ENCODE peak calls at places on chromosome 21, in eight cellular contexts. I is C1 segment of cervical spinal cord; Y is epithelial cell of esophagus; K is EL; P is activated naive CD4-positive, alpha-beta T cell; Q is stimulated activated CD4-positive, alpha-beta T cell treated with anti-CD3 and anti-CD28 coated beads, Interleukin-1b, Interleukin-23, amount 100 ng/mL, for 24 hours; H is activated CD8-positive, alpha-beta memory T cell treated with anti-CD3 and anti-CD28 coated beads, Interleukin-2, amount 50 U/mL, for 48 hours; V is GM23338. O is an unnamed sample.

GRCh38 chr21:15651172-15651571 is 78.6 kb upstream of the USP25 start:
- DNase-seq in I (no peak), Y (no peak), K (no peak), P (no peak), Q (no peak), H (no peak), V (no peak), O (no peak)

GRCh38 chr21:36908260-36908908 is 58.1 kb downstream of the HLCS start:
- DNase-seq in I (no peak), Y (no peak), K (peak), P (no peak), Q (no peak), H (no peak), V (no peak), O (no peak)

GRCh38 chr21:34801519-34802132 is 132.8 kb downstream of the CLIC6 start:
- DNase-seq in I (no peak), Y (peak), K (peak), P (no peak), Q (no peak), H (peak), V (peak), O (no peak)

GRCh38 chr21:41650526-41651145 is 116.2 kb downstream of the RIPK4 start:
- DNase-seq in I (no peak), Y (no peak), K (no peak), P (no peak), Q (no peak), H (no peak), V (no peak), O (no peak)

GRCh38 chr21:37916795-37917142 is 512 bp upstream of the KCNJ6 start:
- DNase-seq in I (no peak), Y (no peak), K (peak), P (no peak), Q (no peak), H (no peak), V (peak), O (no peak)

GRCh38 chr21:23951251-23951650 is 1656.0 kb downstream of the MRPL39 start:
- DNase-seq in I (no peak), Y (no peak), K (no peak), P (no peak), Q (no peak), H (no peak), V (no peak), O (no peak)

GRCh38 chr21:42358937-42359336 is 7.4 kb downstream of the TFF1 start:
- DNase-seq in I (no peak), Y (no peak), K (no peak), P (no peak), Q (no peak), H (no peak), V (peak), O (no peak)

GRCh38 chr21:45248301-45248892 is 39.3 kb downstream of the POFUT2 start:
- DNase-seq in I (no peak), Y (no peak), K (no peak), P (no peak), Q (no peak), H (peak), V (no peak), O (no peak)

GRCh38 chr21:36504067-36505058 is 24.4 kb upstream of the CLDN14 start:
- DNase-seq in I (no peak), Y (peak), K (peak), P (no peak), Q (peak), H (peak), V (peak), O (no peak)

GRCh38 chr21:34279285-34279684 is 84.5 kb upstream of the KCNE2 start:
- DNase-seq in I (no peak), Y (no peak), K (no peak), P (no peak), Q (no peak), H (no peak), V (no peak), O (no peak)

GRCh38 chr21:42242611-42243010 is 23.7 kb downstream of the ABCG1 start:
- DNase-seq in I (no peak), Y (no peak), K (no peak), P (no peak), Q (no peak), H (no peak), V (no peak), O (no peak)

GRCh38 chr21:31108969-31109368 is 70.7 kb upstream of the KRTAP19-8 start:
- DNase-seq in I (no peak), Y (peak), K (peak), P (no peak), Q (no peak), H (no peak), V (peak), O (no peak)

GRCh38 chr21:37365657-37366487 is 701 bp upstream of the DYRK1A start:
- DNase-seq in I (peak), Y (peak), K (peak), P (peak), Q (peak), H (peak), V (peak), O (peak)

GRCh38 chr21:45539046-45539795 is 3.0 kb downstream of the SLC19A1 start:
- DNase-seq in I (no peak), Y (no peak), K (no peak), P (no peak), Q (no peak), H (peak), V (no peak), O (peak)

GRCh38 chr21:32414579-32415358 is 2.3 kb downstream of the EVA1C start:
- DNase-seq in I (peak), Y (peak), K (peak), P (no peak), Q (no peak), H (peak), V (no peak), O (no peak)